ENCODE peak calls at places on chromosomes 3 and 15, in seven cellular contexts. Q, R, E, V, T, G and S are unnamed samples. For H3K4me1, the result is how much of the 10 kb centered on the place peaks cover.

GRCh38 chr15:99584081-99584600 is 18.4 kb downstream of the MEF2A start:
- DNase-seq in Q (no peak), R (no peak), E (no peak), V (no peak), T (no peak), G (no peak), S (no peak)

GRCh38 chr3:19202303-19202702 is 54.0 kb downstream of the KCNH8 start:
- DNase-seq in Q (no peak), R (no peak), E (no peak), V (no peak), T (no peak), G (no peak), S (no peak)

GRCh38 chr15:74194572-74195559 is 7.7 kb downstream of the STRA6 start:
- DNase-seq in Q (no peak), R (no peak), E (no peak), V (no peak), T (no peak), G (no peak), S (no peak)

GRCh38 chr3:131973731-131974130 is 61.1 kb downstream of the CPNE4 start:
- DNase-seq in Q (no peak), R (no peak), E (no peak), V (no peak), T (no peak), G (no peak), S (no peak)

GRCh38 chr15:76147906-76148553 is 88.2 kb downstream of the TMEM266 start:
- DNase-seq in Q (peak), R (no peak), E (no peak), V (peak), T (peak), G (peak), S (peak)

GRCh38 chr3:79976466-79976865 is 208.7 kb upstream of the ROBO1 start:
- DNase-seq in Q (no peak), R (no peak), E (no peak), V (no peak), T (peak), G (no peak), S (no peak)

GRCh38 chr3:172355836-172356235 is 92.4 kb downstream of the GHSR start:
- DNase-seq in Q (no peak), R (peak), E (no peak), V (no peak), T (peak), G (no peak), S (peak)

GRCh38 chr3:162684260-162684659 is 1187.7 kb downstream of the OTOL1 start:
- DNase-seq in Q (no peak), R (no peak), E (no peak), V (no peak), T (no peak), G (no peak), S (no peak)

GRCh38 chr3:8597515-8597853 is 47.1 kb downstream of the SSUH2 start:
- DNase-seq in Q (no peak), R (no peak), E (no peak), V (no peak), T (no peak), G (no peak), S (no peak)

DNA sequence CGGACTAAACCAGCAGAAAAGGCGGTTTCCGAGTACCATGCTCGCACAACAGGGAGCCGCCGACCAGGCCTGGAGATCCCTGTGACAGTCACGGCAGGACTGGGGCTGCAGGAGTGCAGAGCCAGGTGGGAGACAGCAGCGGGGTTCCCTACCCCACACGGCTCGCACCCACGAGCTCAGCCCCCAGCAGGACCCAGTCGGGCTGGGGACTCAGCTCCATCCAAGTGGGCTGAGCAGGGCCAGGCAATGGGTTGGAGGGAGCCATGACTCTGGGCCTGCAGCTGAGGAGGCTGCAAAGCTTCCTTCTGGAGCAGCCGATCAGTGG is 15.8 kb downstream of the XXYLT1 start:
- DNase-seq in Q (no peak), R (no peak), E (no peak), V (no peak), T (no peak), G (no peak), S (no peak)
- H3K4me1 ChIP-seq in Q (under half), R (under half), E (under half), V (under half), T (under half), G (under half), S (under half)

GRCh38 chr3:31377045-31377642 is 155.6 kb upstream of the STT3B start:
- DNase-seq in Q (no peak), R (no peak), E (no peak), V (peak), T (peak), G (no peak), S (peak)
- H3K27ac ChIP-seq in Q (no peak), R (no peak), E (no peak), V (peak), T (no peak), G (no peak), S (no peak)

GRCh38 chr15:31359722-31360111 is 33.1 kb downstream of the KLF13 start:
- DNase-seq in Q (no peak), R (no peak), E (no peak), V (no peak), T (no peak), G (no peak), S (no peak)
- TF ChIP-seq POLR2A in Q (no peak), R (no peak), E (no peak), V (no peak), T (no peak), G (no peak), S (no peak)

GRCh38 chr15:66625531-66625930 is 59.7 kb upstream of the LCTL start:
- DNase-seq in Q (no peak), R (no peak), E (no peak), V (no peak), T (no peak), G (no peak), S (no peak)
- H3K4me1 ChIP-seq in Q (under half), R (under half), E (under half), V (under half), T (under half), G (under half), S (under half)

DNA sequence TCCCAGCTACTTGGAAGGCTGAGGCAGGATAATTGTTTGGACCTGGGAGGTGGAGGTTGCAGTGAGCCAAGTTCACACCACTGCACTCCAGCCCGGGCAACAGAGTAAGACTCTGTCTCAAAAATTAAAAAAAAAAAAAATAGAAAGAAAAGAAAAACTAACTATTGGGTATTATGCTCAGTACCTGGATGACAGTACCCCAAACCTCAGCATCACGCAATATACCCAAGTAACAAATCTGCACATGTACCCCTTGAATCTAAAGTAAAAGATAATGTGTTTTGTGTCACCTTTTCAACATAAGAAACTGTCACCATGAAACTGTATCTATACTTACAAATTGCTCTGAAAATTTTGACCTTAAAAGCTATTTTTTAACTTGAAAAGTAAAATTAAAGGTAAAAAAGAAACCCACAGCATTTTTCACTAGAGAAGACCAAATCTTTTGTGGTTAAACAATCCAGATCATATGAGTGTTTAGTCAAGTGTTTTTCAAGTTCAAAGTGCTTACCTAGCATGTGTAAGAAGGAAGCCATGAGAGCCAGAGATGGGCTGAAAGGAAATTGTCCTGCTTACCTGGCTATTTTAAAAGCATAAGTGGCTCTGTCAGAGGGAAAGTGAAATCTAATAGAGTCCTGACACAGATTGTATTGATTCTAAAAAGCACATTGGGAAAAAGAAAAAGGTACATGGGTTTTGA is 50.5 kb downstream of the MYO1E start:
- DNase-seq in Q (no peak), R (no peak), E (no peak), V (no peak), T (no peak), G (no peak), S (no peak)
- H3K27ac ChIP-seq in Q (no peak), R (no peak), E (no peak), V (no peak), T (no peak), G (no peak), S (no peak)

GRCh38 chr3:176554264-176554663 is 643.0 kb downstream of the TBL1XR1 start:
- DNase-seq in Q (no peak), R (no peak), E (no peak), V (no peak), T (no peak), G (no peak), S (no peak)
- TF ChIP-seq POLR2A in Q (no peak), R (no peak), E (no peak), V (no peak), T (no peak), G (no peak), S (no peak)

DNA sequence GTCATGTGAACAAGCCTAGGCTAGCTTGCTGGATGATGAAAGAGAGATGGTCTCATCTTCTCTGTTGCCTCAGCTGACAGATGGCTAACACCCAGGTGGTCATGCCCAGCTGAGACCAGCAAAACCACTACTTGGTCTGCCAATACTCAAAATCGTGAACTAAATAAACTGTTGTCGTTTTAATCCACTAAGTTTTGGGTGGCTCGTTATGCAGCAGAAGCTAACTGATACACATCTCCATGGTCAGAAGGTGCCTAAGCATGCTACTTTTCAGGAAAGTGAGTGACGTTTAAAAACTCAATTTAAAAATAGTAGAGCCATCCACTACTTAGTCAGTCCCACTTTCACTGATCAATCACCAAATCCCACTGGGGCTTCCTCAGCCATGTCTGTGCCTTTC is 52.8 kb downstream of the CCR4 start:
- DNase-seq in Q (no peak), R (no peak), E (no peak), V (no peak), T (no peak), G (no peak), S (no peak)
- H3K4me1 ChIP-seq in Q (under half), R (under half), E (under half), V (under half), T (under half), G (under half), S (under half)

GRCh38 chr3:59263152-59263551 is 213.3 kb upstream of the CFAP20DC start:
- DNase-seq in Q (no peak), R (no peak), E (no peak), V (no peak), T (no peak), G (no peak), S (no peak)
- H3K27ac ChIP-seq in Q (no peak), R (no peak), E (no peak), V (no peak), T (no peak), G (no peak), S (no peak)